ENCODE peak calls at places on chromosomes 12 and 14, in four cellular contexts. A is CD4-positive, alpha-beta memory T cell; Z is ovary; H is iris pigment epithelial cell. F is an unnamed sample.

GRCh38 chr12:131281016-131281415 is 327.3 kb downstream of the ADGRD1 start:
- DNase-seq in A (no peak), Z (no peak), H (no peak), F (no peak)

GRCh38 chr12:59041241-59042121 is 121.2 kb upstream of the LRIG3 start:
- DNase-seq in A (no peak), Z (no peak), H (peak), F (no peak)

GRCh38 chr14:86203843-86204242 is 673.9 kb downstream of the FLRT2 start:
- DNase-seq in A (no peak), Z (no peak), H (no peak), F (no peak)

GRCh38 chr12:70919161-70919560 is 1.4 kb downstream of the PTPRR start:
- DNase-seq in A (no peak), Z (no peak), H (no peak), F (no peak)

GRCh38 chr14:26765768-26766550 is 168.1 kb upstream of the NOVA1 start:
- DNase-seq in A (no peak), Z (no peak), H (peak), F (no peak)

GRCh38 chr12:130613131-130613530 is 103.0 kb downstream of the RIMBP2 start:
- DNase-seq in A (no peak), Z (no peak), H (no peak), F (no peak)

GRCh38 chr14:71753126-71753830 is 179.0 kb upstream of the RGS6 start:
- DNase-seq in A (peak), Z (peak), H (peak), F (peak)

GRCh38 chr12:77837876-77838291 is 7.2 kb downstream of the NAV3 start:
- DNase-seq in A (no peak), Z (peak), H (no peak), F (no peak)

GRCh38 chr12:62006076-62006732 is 254.0 kb upstream of the USP15 start:
- DNase-seq in A (peak), Z (no peak), H (peak), F (peak)

GRCh38 chr12:120013659-120014380 is 24.8 kb downstream of the BICDL1 start:
- DNase-seq in A (peak), Z (no peak), H (no peak), F (no peak)

GRCh38 chr14:89256273-89256672 is 160.8 kb downstream of the FOXN3 start:
- DNase-seq in A (no peak), Z (no peak), H (no peak), F (no peak)

GRCh38 chr14:92400579-92401444 is 77.8 kb downstream of the SLC24A4 start:
- DNase-seq in A (no peak), Z (no peak), H (no peak), F (no peak)

GRCh38 chr12:108689314-108690190 is 41.8 kb downstream of the CORO1C start:
- DNase-seq in A (peak), Z (no peak), H (peak), F (no peak)

GRCh38 chr14:89660183-89660582 is 243.2 kb upstream of the FOXN3 start:
- DNase-seq in A (no peak), Z (no peak), H (no peak), F (no peak)

GRCh38 chr12:94289551-94290312 is 141.4 kb downstream of the PLXNC1 start:
- DNase-seq in A (no peak), Z (peak), H (peak), F (no peak)

F was measured in NCI-H2029 treated with DMSO at 0.1 percent for 48 hours.